ENCODE peak calls at places on chromosomes 2 and 18, in nine cellular contexts. One of them, this sample, is unnamed.

GRCh38 chr2:69214898-69215297 is 172.1 kb downstream of the GFPT1 start:
- DNase-seq in iPS DF 6.9: no peak
- DNase-seq in psoas muscle: no peak
- DNase-seq in AG04449: no peak
- DNase-seq in IMR-90: peak
- DNase-seq in choroid plexus epithelial cell: peak
- DNase-seq in CD8-positive, alpha-beta memory T cell: no peak
- DNase-seq in lung: no peak
- DNase-seq in cardiac fibroblast: peak
- DNase-seq in this sample: no peak

GRCh38 chr2:76980067-76980466 is 542.1 kb downstream of the LRRTM4 start:
- DNase-seq in iPS DF 6.9: no peak
- DNase-seq in psoas muscle: no peak
- DNase-seq in AG04449: no peak
- DNase-seq in IMR-90: no peak
- DNase-seq in choroid plexus epithelial cell: no peak
- DNase-seq in CD8-positive, alpha-beta memory T cell: no peak
- DNase-seq in lung: no peak
- DNase-seq in cardiac fibroblast: no peak
- DNase-seq in this sample: no peak

GRCh38 chr2:191259001-191259400 is 13.8 kb downstream of the MYO1B start:
- DNase-seq in iPS DF 6.9: no peak
- DNase-seq in psoas muscle: no peak
- DNase-seq in AG04449: no peak
- DNase-seq in IMR-90: no peak
- DNase-seq in choroid plexus epithelial cell: no peak
- DNase-seq in CD8-positive, alpha-beta memory T cell: no peak
- DNase-seq in lung: no peak
- DNase-seq in cardiac fibroblast: no peak
- DNase-seq in this sample: no peak

GRCh38 chr18:35818353-35818667 is 154.2 kb upstream of the RMP24 start:
- DNase-seq in iPS DF 6.9: no peak
- DNase-seq in psoas muscle: no peak
- DNase-seq in AG04449: no peak
- DNase-seq in IMR-90: no peak
- DNase-seq in choroid plexus epithelial cell: no peak
- DNase-seq in CD8-positive, alpha-beta memory T cell: no peak
- DNase-seq in lung: no peak
- DNase-seq in cardiac fibroblast: no peak
- DNase-seq in this sample: no peak

GRCh38 chr18:27540126-27540525 is 355.0 kb upstream of the CHST9 start:
- DNase-seq in iPS DF 6.9: no peak
- DNase-seq in psoas muscle: no peak
- DNase-seq in AG04449: no peak
- DNase-seq in IMR-90: no peak
- DNase-seq in choroid plexus epithelial cell: no peak
- DNase-seq in CD8-positive, alpha-beta memory T cell: no peak
- DNase-seq in lung: no peak
- DNase-seq in cardiac fibroblast: no peak
- DNase-seq in this sample: no peak

GRCh38 chr2:186589733-186590537 is at the start of gene ITGAV:
- DNase-seq in iPS DF 6.9: peak
- DNase-seq in psoas muscle: peak
- DNase-seq in AG04449: peak
- DNase-seq in IMR-90: peak
- DNase-seq in choroid plexus epithelial cell: peak
- DNase-seq in CD8-positive, alpha-beta memory T cell: peak
- DNase-seq in lung: peak
- DNase-seq in cardiac fibroblast: peak
- DNase-seq in this sample: peak

GRCh38 chr2:217481577-217481976 is 521.2 kb downstream of the TNS1 start:
- DNase-seq in iPS DF 6.9: no peak
- DNase-seq in psoas muscle: no peak
- DNase-seq in AG04449: no peak
- DNase-seq in IMR-90: no peak
- DNase-seq in choroid plexus epithelial cell: no peak
- DNase-seq in CD8-positive, alpha-beta memory T cell: no peak
- DNase-seq in lung: no peak
- DNase-seq in cardiac fibroblast: no peak
- DNase-seq in this sample: no peak

GRCh38 chr2:137287934-137288639 is 522.7 kb downstream of the THSD7B start:
- DNase-seq in iPS DF 6.9: no peak
- DNase-seq in psoas muscle: no peak
- DNase-seq in AG04449: no peak
- DNase-seq in IMR-90: no peak
- DNase-seq in choroid plexus epithelial cell: no peak
- DNase-seq in CD8-positive, alpha-beta memory T cell: no peak
- DNase-seq in lung: no peak
- DNase-seq in cardiac fibroblast: peak
- DNase-seq in this sample: no peak

GRCh38 chr2:67667054-67667908 is 270.1 kb downstream of the ETAA1 start:
- DNase-seq in iPS DF 6.9: no peak
- DNase-seq in psoas muscle: no peak
- DNase-seq in AG04449: no peak
- DNase-seq in IMR-90: peak
- DNase-seq in choroid plexus epithelial cell: peak
- DNase-seq in CD8-positive, alpha-beta memory T cell: no peak
- DNase-seq in lung: no peak
- DNase-seq in cardiac fibroblast: no peak
- DNase-seq in this sample: no peak

GRCh38 chr18:29457316-29457715 is 1280.4 kb upstream of the CDH2 start:
- DNase-seq in iPS DF 6.9: no peak
- DNase-seq in psoas muscle: no peak
- DNase-seq in AG04449: no peak
- DNase-seq in IMR-90: no peak
- DNase-seq in choroid plexus epithelial cell: no peak
- DNase-seq in CD8-positive, alpha-beta memory T cell: no peak
- DNase-seq in lung: no peak
- DNase-seq in cardiac fibroblast: no peak
- DNase-seq in this sample: no peak

GRCh38 chr2:70002241-70002896 is 40.9 kb upstream of the ASPRV1 start:
- DNase-seq in iPS DF 6.9: no peak
- DNase-seq in psoas muscle: no peak
- DNase-seq in AG04449: no peak
- DNase-seq in IMR-90: no peak
- DNase-seq in choroid plexus epithelial cell: no peak
- DNase-seq in CD8-positive, alpha-beta memory T cell: no peak
- DNase-seq in lung: no peak
- DNase-seq in cardiac fibroblast: no peak
- DNase-seq in this sample: no peak

GRCh38 chr2:160308915-160309314 is 108.8 kb upstream of the ITGB6 start:
- DNase-seq in iPS DF 6.9: no peak
- DNase-seq in psoas muscle: no peak
- DNase-seq in AG04449: no peak
- DNase-seq in IMR-90: peak
- DNase-seq in choroid plexus epithelial cell: peak
- DNase-seq in CD8-positive, alpha-beta memory T cell: no peak
- DNase-seq in lung: no peak
- DNase-seq in cardiac fibroblast: peak
- DNase-seq in this sample: peak

GRCh38 chr2:1514391-1515072 is 101.3 kb downstream of the TPO start:
- DNase-seq in iPS DF 6.9: no peak
- DNase-seq in psoas muscle: no peak
- DNase-seq in AG04449: no peak
- DNase-seq in IMR-90: no peak
- DNase-seq in choroid plexus epithelial cell: no peak
- DNase-seq in CD8-positive, alpha-beta memory T cell: no peak
- DNase-seq in lung: no peak
- DNase-seq in cardiac fibroblast: no peak
- DNase-seq in this sample: no peak

GRCh38 chr2:138373993-138374408 is 127.6 kb upstream of the SPOPL start:
- DNase-seq in iPS DF 6.9: peak
- DNase-seq in psoas muscle: no peak
- DNase-seq in AG04449: no peak
- DNase-seq in IMR-90: peak
- DNase-seq in choroid plexus epithelial cell: peak
- DNase-seq in CD8-positive, alpha-beta memory T cell: no peak
- DNase-seq in lung: no peak
- DNase-seq in cardiac fibroblast: peak
- DNase-seq in this sample: no peak

GRCh38 chr2:152500777-152501176 is 165.8 kb downstream of the FMNL2 start:
- DNase-seq in iPS DF 6.9: no peak
- DNase-seq in psoas muscle: peak
- DNase-seq in AG04449: no peak
- DNase-seq in IMR-90: no peak
- DNase-seq in choroid plexus epithelial cell: no peak
- DNase-seq in CD8-positive, alpha-beta memory T cell: no peak
- DNase-seq in lung: no peak
- DNase-seq in cardiac fibroblast: no peak
- DNase-seq in this sample: no peak

GRCh38 chr18:7822435-7823425 is 255.6 kb downstream of the PTPRM start:
- DNase-seq in iPS DF 6.9: no peak
- DNase-seq in psoas muscle: no peak
- DNase-seq in AG04449: no peak
- DNase-seq in IMR-90: no peak
- DNase-seq in choroid plexus epithelial cell: peak
- DNase-seq in CD8-positive, alpha-beta memory T cell: no peak
- DNase-seq in lung: no peak
- DNase-seq in cardiac fibroblast: peak
- DNase-seq in this sample: no peak

GRCh38 chr2:173053043-173053699 is 22.5 kb upstream of the MAP3K20 start:
- DNase-seq in iPS DF 6.9: no peak
- DNase-seq in psoas muscle: no peak
- DNase-seq in AG04449: no peak
- DNase-seq in IMR-90: no peak
- DNase-seq in choroid plexus epithelial cell: peak
- DNase-seq in CD8-positive, alpha-beta memory T cell: no peak
- DNase-seq in lung: no peak
- DNase-seq in cardiac fibroblast: peak
- DNase-seq in this sample: no peak

GRCh38 chr2:232385660-232386489 is 7.3 kb downstream of the ALPP start:
- DNase-seq in iPS DF 6.9: no peak
- DNase-seq in psoas muscle: no peak
- DNase-seq in AG04449: peak
- DNase-seq in IMR-90: peak
- DNase-seq in choroid plexus epithelial cell: peak
- DNase-seq in CD8-positive, alpha-beta memory T cell: no peak
- DNase-seq in lung: peak
- DNase-seq in cardiac fibroblast: peak
- DNase-seq in this sample: peak
- H3K4me3 ChIP-seq in iPS DF 6.9: peak
- H3K4me3 ChIP-seq in psoas muscle: no peak
- H3K4me3 ChIP-seq in AG04449: no peak
- H3K4me3 ChIP-seq in IMR-90: no peak
- H3K4me3 ChIP-seq in choroid plexus epithelial cell: peak
- H3K4me3 ChIP-seq in CD8-positive, alpha-beta memory T cell: no peak
- H3K4me3 ChIP-seq in lung: peak
- H3K4me3 ChIP-seq in cardiac fibroblast: no peak
- H3K4me3 ChIP-seq in this sample: no peak

DNA sequence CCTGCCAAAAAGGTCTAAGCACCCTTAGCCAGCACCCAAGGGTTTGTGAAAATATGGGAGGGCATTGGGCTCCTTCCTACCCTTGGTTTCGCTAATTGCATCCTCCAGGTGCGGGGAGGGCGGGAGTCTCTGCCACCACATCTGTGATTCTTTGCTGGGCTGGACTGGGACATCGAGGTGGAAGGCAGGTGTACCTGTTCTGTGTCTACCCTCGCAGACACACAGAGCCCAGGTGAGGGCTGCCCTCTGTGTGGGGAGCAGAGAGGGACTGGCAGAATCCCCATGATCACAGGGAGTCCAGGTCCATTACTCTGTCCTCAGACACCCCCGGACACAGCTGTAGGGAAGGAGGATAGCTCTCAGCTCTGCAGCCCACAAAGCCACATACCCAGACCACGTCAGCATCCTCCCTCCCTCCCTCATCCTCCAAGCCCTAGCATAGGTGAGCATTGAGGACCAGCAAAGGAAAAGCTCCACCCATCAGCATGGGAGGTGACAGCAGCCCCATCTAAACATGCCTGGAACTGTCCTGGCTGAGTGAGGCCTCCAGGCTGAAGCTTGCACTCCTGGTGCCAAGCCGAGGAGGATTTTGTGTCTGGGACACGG is 49.8 kb downstream of the PLB1 start:
- DNase-seq in iPS DF 6.9: no peak
- DNase-seq in psoas muscle: no peak
- DNase-seq in AG04449: no peak
- DNase-seq in IMR-90: no peak
- DNase-seq in choroid plexus epithelial cell: no peak
- DNase-seq in CD8-positive, alpha-beta memory T cell: peak
- DNase-seq in lung: no peak
- DNase-seq in cardiac fibroblast: no peak
- DNase-seq in this sample: no peak
- H3K4me3 ChIP-seq in iPS DF 6.9: no peak
- H3K4me3 ChIP-seq in psoas muscle: no peak
- H3K4me3 ChIP-seq in AG04449: no peak
- H3K4me3 ChIP-seq in IMR-90: no peak
- H3K4me3 ChIP-seq in choroid plexus epithelial cell: no peak
- H3K4me3 ChIP-seq in CD8-positive, alpha-beta memory T cell: peak
- H3K4me3 ChIP-seq in lung: no peak
- H3K4me3 ChIP-seq in cardiac fibroblast: no peak
- H3K4me3 ChIP-seq in this sample: no peak

GRCh38 chr2:164842624-164842966 is 972 bp upstream of the COBLL1 start:
- DNase-seq in iPS DF 6.9: no peak
- DNase-seq in psoas muscle: no peak
- DNase-seq in AG04449: no peak
- DNase-seq in IMR-90: no peak
- DNase-seq in choroid plexus epithelial cell: no peak
- DNase-seq in CD8-positive, alpha-beta memory T cell: no peak
- DNase-seq in lung: no peak
- DNase-seq in cardiac fibroblast: no peak
- DNase-seq in this sample: no peak
- H3K4me3 ChIP-seq in iPS DF 6.9: no peak
- H3K4me3 ChIP-seq in psoas muscle: peak
- H3K4me3 ChIP-seq in AG04449: no peak
- H3K4me3 ChIP-seq in IMR-90: no peak
- H3K4me3 ChIP-seq in choroid plexus epithelial cell: no peak
- H3K4me3 ChIP-seq in CD8-positive, alpha-beta memory T cell: no peak
- H3K4me3 ChIP-seq in lung: no peak
- H3K4me3 ChIP-seq in cardiac fibroblast: no peak
- H3K4me3 ChIP-seq in this sample: no peak

GRCh38 chr18:48230459-48231113 is 178.6 kb downstream of the ZBTB7C start:
- DNase-seq in iPS DF 6.9: peak
- DNase-seq in psoas muscle: peak
- DNase-seq in AG04449: no peak
- DNase-seq in IMR-90: peak
- DNase-seq in choroid plexus epithelial cell: peak
- DNase-seq in CD8-positive, alpha-beta memory T cell: no peak
- DNase-seq in lung: peak
- DNase-seq in cardiac fibroblast: peak
- DNase-seq in this sample: peak

GRCh38 chr18:48228301-48228715 is 180.9 kb downstream of the ZBTB7C start:
- DNase-seq in iPS DF 6.9: no peak
- DNase-seq in psoas muscle: peak
- DNase-seq in AG04449: no peak
- DNase-seq in IMR-90: no peak
- DNase-seq in choroid plexus epithelial cell: no peak
- DNase-seq in CD8-positive, alpha-beta memory T cell: no peak
- DNase-seq in lung: peak
- DNase-seq in cardiac fibroblast: peak
- DNase-seq in this sample: no peak

GRCh38 chr18:48228841-48229240 is 180.3 kb downstream of the ZBTB7C start:
- DNase-seq in iPS DF 6.9: no peak
- DNase-seq in psoas muscle: no peak
- DNase-seq in AG04449: no peak
- DNase-seq in IMR-90: no peak
- DNase-seq in choroid plexus epithelial cell: no peak
- DNase-seq in CD8-positive, alpha-beta memory T cell: no peak
- DNase-seq in lung: no peak
- DNase-seq in cardiac fibroblast: no peak
- DNase-seq in this sample: no peak

GRCh38 chr18:48227206-48227605 is 182.0 kb downstream of the ZBTB7C start:
- DNase-seq in iPS DF 6.9: no peak
- DNase-seq in psoas muscle: no peak
- DNase-seq in AG04449: no peak
- DNase-seq in IMR-90: no peak
- DNase-seq in choroid plexus epithelial cell: no peak
- DNase-seq in CD8-positive, alpha-beta memory T cell: no peak
- DNase-seq in lung: no peak
- DNase-seq in cardiac fibroblast: peak
- DNase-seq in this sample: no peak

GRCh38 chr18:48229445-48230052 is 179.6 kb downstream of the ZBTB7C start:
- DNase-seq in iPS DF 6.9: no peak
- DNase-seq in psoas muscle: no peak
- DNase-seq in AG04449: no peak
- DNase-seq in IMR-90: no peak
- DNase-seq in choroid plexus epithelial cell: no peak
- DNase-seq in CD8-positive, alpha-beta memory T cell: no peak
- DNase-seq in lung: no peak
- DNase-seq in cardiac fibroblast: no peak
- DNase-seq in this sample: no peak
- H3K4me3 ChIP-seq in iPS DF 6.9: no peak
- H3K4me3 ChIP-seq in psoas muscle: no peak
- H3K4me3 ChIP-seq in AG04449: no peak
- H3K4me3 ChIP-seq in IMR-90: no peak
- H3K4me3 ChIP-seq in choroid plexus epithelial cell: no peak
- H3K4me3 ChIP-seq in CD8-positive, alpha-beta memory T cell: no peak
- H3K4me3 ChIP-seq in lung: no peak
- H3K4me3 ChIP-seq in cardiac fibroblast: no peak
- H3K4me3 ChIP-seq in this sample: no peak